ENCODE peak calls at places on chromosomes 13 and 19, in eight cellular contexts. One of them, this sample, is unnamed.

GRCh38 chr13:78241278-78241919 is 322.8 kb upstream of the EDNRB start:
- DNase-seq in transverse colon: peak; percentile 21
- DNase-seq in GM23338: peak; percentile 84
- DNase-seq in HCT116: no peak
- DNase-seq in breast epithelium: no peak
- DNase-seq in endothelial cell of umbilical vein: peak; percentile 53
- DNase-seq in stomach: no peak
- DNase-seq in upper lobe of left lung: no peak
- DNase-seq in this sample: no peak

GRCh38 chr19:29798783-29799182 is 13.0 kb upstream of the CCNE1 start:
- DNase-seq in transverse colon: no peak
- DNase-seq in GM23338: no peak
- DNase-seq in HCT116: no peak
- DNase-seq in breast epithelium: no peak
- DNase-seq in endothelial cell of umbilical vein: no peak
- DNase-seq in stomach: no peak
- DNase-seq in upper lobe of left lung: no peak
- DNase-seq in this sample: no peak

GRCh38 chr13:37127706-37128241 is 22.3 kb upstream of the CSNK1A1L start:
- DNase-seq in transverse colon: no peak
- DNase-seq in GM23338: no peak
- DNase-seq in HCT116: no peak
- DNase-seq in breast epithelium: no peak
- DNase-seq in endothelial cell of umbilical vein: peak; percentile 97
- DNase-seq in stomach: no peak
- DNase-seq in upper lobe of left lung: no peak
- DNase-seq in this sample: no peak

GRCh38 chr13:60398949-60399589 is 2.0 kb downstream of the TDRD3 start:
- DNase-seq in transverse colon: peak; percentile 20
- DNase-seq in GM23338: no peak
- DNase-seq in HCT116: no peak
- DNase-seq in breast epithelium: no peak
- DNase-seq in endothelial cell of umbilical vein: peak; percentile 71
- DNase-seq in stomach: peak; percentile 30
- DNase-seq in upper lobe of left lung: no peak
- DNase-seq in this sample: no peak

GRCh38 chr13:72850959-72851677 is 69.2 kb downstream of the PIBF1 start:
- DNase-seq in transverse colon: no peak
- DNase-seq in GM23338: peak; percentile 17
- DNase-seq in HCT116: no peak
- DNase-seq in breast epithelium: no peak
- DNase-seq in endothelial cell of umbilical vein: no peak
- DNase-seq in stomach: no peak
- DNase-seq in upper lobe of left lung: peak; percentile 46
- DNase-seq in this sample: no peak

GRCh38 chr19:38737297-38737865 is 6.9 kb downstream of the CAPN12 start:
- DNase-seq in transverse colon: no peak
- DNase-seq in GM23338: no peak
- DNase-seq in HCT116: no peak
- DNase-seq in breast epithelium: no peak
- DNase-seq in endothelial cell of umbilical vein: no peak
- DNase-seq in stomach: no peak
- DNase-seq in upper lobe of left lung: peak; percentile 76
- DNase-seq in this sample: no peak

GRCh38 chr13:49635599-49636433 is 7.5 kb downstream of the ARL11 start:
- DNase-seq in transverse colon: no peak
- DNase-seq in GM23338: peak; percentile 89
- DNase-seq in HCT116: no peak
- DNase-seq in breast epithelium: no peak
- DNase-seq in endothelial cell of umbilical vein: no peak
- DNase-seq in stomach: peak; percentile 53
- DNase-seq in upper lobe of left lung: no peak
- DNase-seq in this sample: no peak

GRCh38 chr13:36163809-36164308 is 32.7 kb upstream of the DCLK1 start:
- DNase-seq in transverse colon: peak; percentile 19
- DNase-seq in GM23338: peak; percentile 21
- DNase-seq in HCT116: no peak
- DNase-seq in breast epithelium: no peak
- DNase-seq in endothelial cell of umbilical vein: no peak
- DNase-seq in stomach: peak; percentile 45
- DNase-seq in upper lobe of left lung: no peak
- DNase-seq in this sample: no peak

GRCh38 chr19:7953060-7953459 is 9.6 kb upstream of the TIMM44 start:
- DNase-seq in transverse colon: no peak
- DNase-seq in GM23338: no peak
- DNase-seq in HCT116: no peak
- DNase-seq in breast epithelium: no peak
- DNase-seq in endothelial cell of umbilical vein: peak; percentile 27
- DNase-seq in stomach: no peak
- DNase-seq in upper lobe of left lung: no peak
- DNase-seq in this sample: no peak

GRCh38 chr13:84649853-84650252 is 767.6 kb upstream of the SLITRK1 start:
- DNase-seq in transverse colon: no peak
- DNase-seq in GM23338: no peak
- DNase-seq in HCT116: no peak
- DNase-seq in breast epithelium: no peak
- DNase-seq in endothelial cell of umbilical vein: no peak
- DNase-seq in stomach: no peak
- DNase-seq in upper lobe of left lung: no peak
- DNase-seq in this sample: no peak

GRCh38 chr13:76512676-76513277 is 373.4 kb downstream of the KCTD12 start:
- DNase-seq in transverse colon: no peak
- DNase-seq in GM23338: no peak
- DNase-seq in HCT116: no peak
- DNase-seq in breast epithelium: no peak
- DNase-seq in endothelial cell of umbilical vein: peak; percentile 98
- DNase-seq in stomach: no peak
- DNase-seq in upper lobe of left lung: no peak
- DNase-seq in this sample: no peak

GRCh38 chr19:39173502-39173991 is 23.2 kb upstream of the NCCRP1 start:
- DNase-seq in transverse colon: no peak
- DNase-seq in GM23338: no peak
- DNase-seq in HCT116: no peak
- DNase-seq in breast epithelium: no peak
- DNase-seq in endothelial cell of umbilical vein: no peak
- DNase-seq in stomach: no peak
- DNase-seq in upper lobe of left lung: peak; percentile 78
- DNase-seq in this sample: no peak

DNA sequence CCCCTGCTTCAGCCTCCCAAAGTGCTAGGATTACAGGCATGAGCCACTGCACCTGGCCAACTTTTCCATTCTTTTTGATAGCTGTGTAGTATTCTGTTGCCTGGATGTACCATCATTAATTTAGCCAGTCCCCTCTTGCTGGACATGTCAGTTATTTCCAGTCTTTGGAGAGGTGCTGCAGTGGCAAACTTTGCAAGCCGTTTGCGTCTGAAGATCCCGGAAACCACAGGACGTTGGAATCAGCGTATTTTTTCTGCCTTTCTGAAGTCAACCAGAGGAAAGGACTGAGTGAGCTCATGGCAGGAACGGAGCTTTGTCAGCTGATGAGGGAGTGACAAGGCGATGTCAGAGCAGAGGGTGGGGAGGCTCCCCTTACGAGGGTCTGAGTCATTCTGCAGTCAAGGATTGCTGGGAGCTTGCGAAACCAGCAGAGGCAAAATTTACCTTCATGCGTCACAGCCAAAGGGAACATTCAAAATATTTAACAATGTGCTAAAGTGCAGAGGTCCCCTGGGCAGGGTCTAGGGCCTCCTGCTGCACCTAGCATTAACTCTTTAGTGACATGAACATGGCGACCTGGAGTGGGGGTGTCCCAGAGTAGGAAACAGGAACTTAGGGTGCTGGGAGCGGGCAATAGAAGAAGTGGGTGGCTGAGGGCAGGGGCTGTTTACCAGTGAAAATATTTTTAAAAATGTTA is 5.6 kb downstream of the C5AR1 start:
- DNase-seq in transverse colon: peak; percentile 44
- DNase-seq in GM23338: peak; percentile 46
- DNase-seq in HCT116: peak; percentile 87
- DNase-seq in breast epithelium: no peak
- DNase-seq in endothelial cell of umbilical vein: peak; percentile 11
- DNase-seq in stomach: peak; percentile 44
- DNase-seq in upper lobe of left lung: no peak
- DNase-seq in this sample: no peak
- TF ChIP-seq POLR2AphosphoS5 in transverse colon: no peak
- TF ChIP-seq POLR2AphosphoS5 in GM23338: no peak
- TF ChIP-seq POLR2AphosphoS5 in HCT116: peak; percentile 57
- TF ChIP-seq POLR2AphosphoS5 in breast epithelium: no peak
- TF ChIP-seq POLR2AphosphoS5 in endothelial cell of umbilical vein: no peak
- TF ChIP-seq POLR2AphosphoS5 in stomach: no peak
- TF ChIP-seq POLR2AphosphoS5 in upper lobe of left lung: peak; percentile 83
- TF ChIP-seq POLR2AphosphoS5 in this sample: peak; percentile 76

GRCh38 chr19:40348125-40348913 is at the start of the genes C19orf47 and PLD3:
- DNase-seq in transverse colon: peak; percentile 99
- DNase-seq in GM23338: peak; percentile 99
- DNase-seq in HCT116: peak; percentile 97
- DNase-seq in breast epithelium: peak; percentile 99
- DNase-seq in endothelial cell of umbilical vein: peak; percentile 99
- DNase-seq in stomach: peak; percentile 99
- DNase-seq in upper lobe of left lung: peak; percentile 99
- DNase-seq in this sample: peak; percentile 98
- TF ChIP-seq CTCF in transverse colon: no peak
- TF ChIP-seq CTCF in GM23338: no peak
- TF ChIP-seq CTCF in HCT116: no peak
- TF ChIP-seq CTCF in breast epithelium: no peak
- TF ChIP-seq CTCF in endothelial cell of umbilical vein: no peak
- TF ChIP-seq CTCF in stomach: no peak
- TF ChIP-seq CTCF in upper lobe of left lung: peak; percentile 59
- TF ChIP-seq CTCF in this sample: peak; percentile 17

DNA sequence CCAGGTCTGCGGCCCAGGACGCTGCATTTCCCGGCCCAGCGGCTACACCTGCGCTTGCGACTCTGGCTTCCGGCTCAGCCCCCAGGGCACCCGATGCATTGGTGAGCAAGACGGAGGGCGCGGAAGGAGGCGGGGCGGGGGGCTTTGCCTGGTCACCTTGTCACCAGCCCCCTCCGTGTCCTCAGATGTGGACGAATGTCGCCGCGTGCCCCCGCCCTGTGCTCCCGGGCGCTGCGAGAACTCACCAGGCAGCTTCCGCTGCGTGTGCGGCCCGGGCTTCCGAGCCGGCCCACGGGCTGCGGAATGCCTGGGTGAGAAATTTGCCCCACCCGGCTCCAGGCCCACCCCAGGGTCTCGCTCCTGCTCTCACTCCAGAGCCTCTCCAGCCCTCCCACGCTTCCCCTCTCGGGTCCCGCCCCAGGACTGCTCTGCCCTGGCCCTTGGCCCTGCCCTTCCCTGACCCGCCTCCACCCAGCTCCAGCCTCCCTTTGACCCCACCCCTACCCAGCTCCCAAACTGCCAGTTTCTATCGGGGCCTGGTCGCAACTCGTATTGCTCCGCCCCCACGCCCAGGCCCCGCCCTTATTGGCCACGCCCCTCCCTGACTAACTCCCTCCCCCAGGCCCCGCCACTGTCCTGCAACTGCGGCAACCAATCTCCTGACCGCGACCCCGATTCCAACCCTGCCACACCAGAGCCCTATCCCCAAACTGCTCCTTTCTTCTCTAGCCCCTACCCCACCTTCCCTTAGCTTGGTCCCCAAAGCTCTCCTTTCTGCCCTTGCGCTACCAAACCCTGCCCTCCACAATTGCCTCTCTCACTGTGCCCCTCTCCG is 8.6 kb downstream of the LTBP4 start:
- DNase-seq in transverse colon: peak; percentile 97
- DNase-seq in GM23338: peak; percentile 95
- DNase-seq in HCT116: peak; percentile 88
- DNase-seq in breast epithelium: peak; percentile 94
- DNase-seq in endothelial cell of umbilical vein: peak; percentile 61
- DNase-seq in stomach: peak; percentile 96
- DNase-seq in upper lobe of left lung: peak; percentile 98
- DNase-seq in this sample: peak; percentile 95
- TF ChIP-seq POLR2AphosphoS5 in transverse colon: peak; percentile 71
- TF ChIP-seq POLR2AphosphoS5 in GM23338: peak; percentile 40
- TF ChIP-seq POLR2AphosphoS5 in HCT116: peak; percentile 83
- TF ChIP-seq POLR2AphosphoS5 in breast epithelium: no peak
- TF ChIP-seq POLR2AphosphoS5 in endothelial cell of umbilical vein: peak; percentile 28
- TF ChIP-seq POLR2AphosphoS5 in stomach: no peak
- TF ChIP-seq POLR2AphosphoS5 in upper lobe of left lung: peak; percentile 42
- TF ChIP-seq POLR2AphosphoS5 in this sample: no peak

GRCh38 chr13:42878721-42879120 is 97.3 kb downstream of the FAM216B start:
- DNase-seq in transverse colon: no peak
- DNase-seq in GM23338: no peak
- DNase-seq in HCT116: no peak
- DNase-seq in breast epithelium: no peak
- DNase-seq in endothelial cell of umbilical vein: no peak
- DNase-seq in stomach: no peak
- DNase-seq in upper lobe of left lung: no peak
- DNase-seq in this sample: no peak

GRCh38 chr13:42873081-42873480 is 91.7 kb downstream of the FAM216B start:
- DNase-seq in transverse colon: no peak
- DNase-seq in GM23338: no peak
- DNase-seq in HCT116: no peak
- DNase-seq in breast epithelium: no peak
- DNase-seq in endothelial cell of umbilical vein: no peak
- DNase-seq in stomach: no peak
- DNase-seq in upper lobe of left lung: no peak
- DNase-seq in this sample: no peak

GRCh38 chr13:42876810-42877550 is 95.6 kb downstream of the FAM216B start:
- DNase-seq in transverse colon: no peak
- DNase-seq in GM23338: no peak
- DNase-seq in HCT116: no peak
- DNase-seq in breast epithelium: no peak
- DNase-seq in endothelial cell of umbilical vein: no peak
- DNase-seq in stomach: no peak
- DNase-seq in upper lobe of left lung: no peak
- DNase-seq in this sample: no peak

GRCh38 chr13:42876270-42876714 is 94.9 kb downstream of the FAM216B start:
- DNase-seq in transverse colon: no peak
- DNase-seq in GM23338: peak; percentile 90
- DNase-seq in HCT116: no peak
- DNase-seq in breast epithelium: no peak
- DNase-seq in endothelial cell of umbilical vein: no peak
- DNase-seq in stomach: no peak
- DNase-seq in upper lobe of left lung: no peak
- DNase-seq in this sample: no peak

DNA sequence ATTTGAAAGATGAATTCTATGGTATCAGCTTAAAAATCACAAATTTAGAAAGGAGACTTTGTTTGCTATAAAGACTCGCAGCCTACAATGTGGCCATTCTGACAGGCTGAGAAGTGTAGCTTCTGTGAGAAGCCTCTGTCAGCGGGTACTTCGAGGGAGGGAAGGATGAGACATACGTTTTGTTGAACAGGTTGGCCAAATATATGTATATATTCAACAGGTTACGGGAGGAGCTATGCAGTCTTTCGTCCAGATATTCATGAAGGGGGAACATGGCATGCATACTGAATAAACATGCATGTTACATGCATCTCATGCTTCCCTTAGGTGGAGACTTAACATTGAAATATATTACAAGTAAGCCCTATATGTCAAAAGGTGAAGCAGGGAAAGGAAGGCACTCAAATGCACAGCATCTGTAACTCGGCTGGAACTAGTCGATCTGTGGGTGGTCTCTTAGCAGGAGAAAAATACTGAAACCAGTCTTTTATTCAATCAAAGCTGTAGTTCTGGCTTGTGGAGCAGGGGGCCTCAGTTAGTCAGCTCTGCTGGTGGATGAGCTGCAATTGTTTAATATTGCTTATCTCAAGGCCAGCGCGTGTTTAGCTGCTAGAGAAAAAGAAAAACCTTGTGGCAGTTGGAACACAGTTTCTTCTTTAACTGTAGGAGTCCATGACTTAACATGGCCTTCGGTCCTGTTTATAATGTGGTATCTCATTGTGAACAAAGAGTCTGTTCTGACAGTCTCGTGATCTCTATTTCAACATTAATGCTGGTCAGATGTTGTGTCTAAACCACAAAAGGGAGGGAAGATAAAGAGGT is 94.3 kb downstream of the FAM216B start:
- DNase-seq in transverse colon: no peak
- DNase-seq in GM23338: peak; percentile 91
- DNase-seq in HCT116: no peak
- DNase-seq in breast epithelium: no peak
- DNase-seq in endothelial cell of umbilical vein: peak; percentile 31
- DNase-seq in stomach: no peak
- DNase-seq in upper lobe of left lung: no peak
- DNase-seq in this sample: no peak
- TF ChIP-seq CTCF in transverse colon: no peak
- TF ChIP-seq CTCF in GM23338: peak; percentile 52
- TF ChIP-seq CTCF in HCT116: no peak
- TF ChIP-seq CTCF in breast epithelium: no peak
- TF ChIP-seq CTCF in endothelial cell of umbilical vein: peak; percentile 11
- TF ChIP-seq CTCF in stomach: no peak
- TF ChIP-seq CTCF in upper lobe of left lung: no peak
- TF ChIP-seq CTCF in this sample: no peak

This sample was measured in vagina.